ENCODE peak calls at places on chromosomes 16 and 17, in ten cellular contexts. B is GM12865; G is CD4-positive, CD25-positive, alpha-beta regulatory T cell; I is AG08395; Q is NCI-H748 treated with DMSO at 0.1 percent for 48 hours; Y is HEK293T; M is stimulated activated CD4-positive, alpha-beta T cell treated with anti-CD3 and anti-CD28 coated beads, Interleukin-4, amount 100 ng/mL, for 1 hour; P is CD4-positive, alpha-beta T cell; D is activated CD8-positive, alpha-beta T cell treated with anti-CD3 and anti-CD28 coated beads for 36 hours; T is NCI-H2029 treated with DMSO at 0.1 percent for 48 hours. V is an unnamed sample.

GRCh38 chr16:9384141-9384540 is 292.7 kb downstream of the HAPSTR1 start:
- DNase-seq in B (no peak), G (no peak), I (no peak), Q (no peak), Y (no peak), M (no peak), P (no peak), D (no peak), T (peak; percentile 2), V (no peak)

GRCh38 chr17:3889613-3890012 is 3.2 kb downstream of the CAMKK1 start:
- DNase-seq in B (no peak), G (no peak), I (no peak), Q (no peak), Y (no peak), M (no peak), P (no peak), D (no peak), T (no peak), V (no peak)

GRCh38 chr17:38342886-38343607 is 709 bp downstream of the GPR179 start:
- DNase-seq in B (no peak), G (no peak), I (no peak), Q (no peak), Y (no peak), M (no peak), P (no peak), D (no peak), T (no peak), V (no peak)

GRCh38 chr16:85750021-85750826 is 672 bp downstream of the C16orf74 start:
- DNase-seq in B (peak; percentile 66), G (no peak), I (peak; percentile 43), Q (no peak), Y (no peak), M (peak; percentile 13), P (no peak), D (peak; percentile 49), T (no peak), V (no peak)

GRCh38 chr17:34414338-34414737 is 51.3 kb upstream of the CCL1 start:
- DNase-seq in B (no peak), G (no peak), I (no peak), Q (no peak), Y (no peak), M (no peak), P (no peak), D (no peak), T (no peak), V (no peak)

GRCh38 chr17:44565866-44566443 is 8.7 kb downstream of the FZD2 start:
- DNase-seq in B (no peak), G (no peak), I (no peak), Q (no peak), Y (no peak), M (no peak), P (no peak), D (no peak), T (no peak), V (no peak)

GRCh38 chr17:50134206-50135110 is 4.5 kb upstream of the SAMD14 start:
- DNase-seq in B (no peak), G (no peak), I (peak; percentile 49), Q (no peak), Y (no peak), M (no peak), P (no peak), D (no peak), T (no peak), V (no peak)

GRCh38 chr16:67927131-67927941 is 4.3 kb downstream of the CTRL start:
- DNase-seq in B (no peak), G (no peak), I (no peak), Q (no peak), Y (no peak), M (no peak), P (no peak), D (no peak), T (no peak), V (no peak)

GRCh38 chr17:79778504-79779087 is 648 bp downstream of the CBX2 start:
- DNase-seq in B (no peak), G (no peak), I (no peak), Q (no peak), Y (peak; percentile 49), M (no peak), P (no peak), D (peak; percentile 56), T (no peak), V (no peak)

GRCh38 chr17:7717756-7718350 is 309 bp downstream of the DNAH2 start:
- DNase-seq in B (no peak), G (peak; percentile 72), I (peak; percentile 22), Q (no peak), Y (no peak), M (no peak), P (no peak), D (peak; percentile 60), T (no peak), V (no peak)

GRCh38 chr17:38616361-38616760 is 10.6 kb upstream of the SRCIN1 start:
- DNase-seq in B (no peak), G (no peak), I (no peak), Q (no peak), Y (no peak), M (no peak), P (no peak), D (no peak), T (no peak), V (no peak)

V was measured in brain microvascular endothelial cell.